ENCODE peak calls at places on chromosomes 16 and 17, in seven cellular contexts. Y is M059J; B is activated T-cell treated with anti-CD3 and anti-CD28 coated beads, Interleukin-2, amount 50 U/mL, for 4 hours; P is T-cell; L is thoracic aorta; X is effector memory CD4-positive, alpha-beta T cell; I is iPS-NIHi11. A is an unnamed sample.

GRCh38 chr17:82213251-82214011 is 789 bp upstream of the CCDC57 start:
- DNase-seq in Y (peak; percentile 80), B (peak; percentile 83), P (peak; percentile 59), L (no peak), X (peak; percentile 57), I (peak; percentile 79), A (peak; percentile 71)

GRCh38 chr17:66270106-66270505 is 32.3 kb upstream of the PRKCA start:
- DNase-seq in Y (no peak), B (no peak), P (no peak), L (no peak), X (no peak), I (no peak), A (no peak)

GRCh38 chr17:67132366-67132765 is 88.0 kb downstream of the CACNG1 start:
- DNase-seq in Y (peak; percentile 7), B (no peak), P (no peak), L (no peak), X (no peak), I (no peak), A (no peak)

GRCh38 chr16:48542020-48542473 is 67.9 kb downstream of the N4BP1 start:
- DNase-seq in Y (peak; percentile 30), B (no peak), P (no peak), L (no peak), X (no peak), I (peak; percentile 53), A (peak; percentile 67)

GRCh38 chr17:17570207-17570797 is 21.2 kb downstream of the PEMT start:
- DNase-seq in Y (peak; percentile 56), B (no peak), P (no peak), L (no peak), X (no peak), I (peak; percentile 70), A (no peak)

GRCh38 chr17:7560172-7561027 is 1.3 kb upstream of the SENP3 start:
- DNase-seq in Y (no peak), B (peak; percentile 44), P (no peak), L (no peak), X (no peak), I (peak; percentile 78), A (no peak)

GRCh38 chr17:71966459-71967313 is 154.1 kb upstream of the SOX9 start:
- DNase-seq in Y (no peak), B (no peak), P (no peak), L (peak; percentile 33), X (no peak), I (no peak), A (no peak)

GRCh38 chr16:11072420-11073153 is 128.2 kb downstream of the CLEC16A start:
- DNase-seq in Y (peak; percentile 31), B (no peak), P (no peak), L (no peak), X (no peak), I (no peak), A (no peak)

GRCh38 chr16:65441501-65441900 is 319.6 kb upstream of the CDH11 start:
- DNase-seq in Y (no peak), B (no peak), P (no peak), L (no peak), X (no peak), I (no peak), A (no peak)

GRCh38 chr17:39679521-39680192 is 8.2 kb downstream of the PGAP3 start:
- DNase-seq in Y (no peak), B (peak; percentile 26), P (peak; percentile 45), L (no peak), X (no peak), I (no peak), A (no peak)